ENCODE peak calls at places on chromosomes 12 and 14, in eight cellular contexts. W is tibial nerve, L is pancreas, A is A549, O is tibial artery, C is heart left ventricle, R is HepG2, F is psoas muscle. T is an unnamed sample.

GRCh38 chr12:53071591-53072551 is 7.3 kb downstream of the SPRYD3 start:
- DNase-seq in L (no peak), O (peak), R (no peak), F (peak), A (no peak), C (peak), W (peak), T (no peak)

GRCh38 chr14:31950760-31951637 is 126.1 kb upstream of the ARHGAP5 start:
- DNase-seq in O (no peak), C (peak), R (no peak), W (peak), A (peak), F (peak), L (no peak), T (no peak)

GRCh38 chr12:53500119-53500775 is 836 bp upstream of the TARBP2 start:
- DNase-seq in A (no peak), L (no peak), O (peak), W (peak), C (peak), R (peak), F (peak), T (no peak)

GRCh38 chr14:77320238-77320935 is at the start of gene POMT2:
- DNase-seq in L (peak), C (peak), F (peak), O (peak), W (peak), R (peak), A (peak), T (peak)

GRCh38 chr12:44502681-44503080 is 373.4 kb downstream of the NELL2 start:
- DNase-seq in A (no peak), F (peak), O (no peak), C (no peak), W (no peak), L (peak), R (no peak), T (no peak)

GRCh38 chr14:70823281-70823680 is 14.0 kb upstream of the MAP3K9 start:
- DNase-seq in A (no peak), L (no peak), F (no peak), W (no peak), C (no peak), O (no peak), R (no peak), T (no peak)

GRCh38 chr12:19171731-19172130 is 42.2 kb downstream of the PLEKHA5 start:
- DNase-seq in A (no peak), F (no peak), R (no peak), L (no peak), C (no peak), W (no peak), O (no peak), T (no peak)

GRCh38 chr14:104152246-104152575 is 13.8 kb downstream of the KIF26A start:
- DNase-seq in W (no peak), R (no peak), L (peak), C (no peak), A (no peak), O (no peak), F (no peak), T (no peak)

GRCh38 chr12:130299574-130299973 is 38.1 kb upstream of the PIWIL1 start:
- DNase-seq in A (no peak), F (no peak), O (no peak), C (no peak), W (no peak), R (no peak), L (no peak), T (no peak)

GRCh38 chr12:24109381-24110039 is 160.0 kb upstream of the SOX5 start:
- DNase-seq in O (no peak), C (no peak), L (no peak), F (no peak), A (no peak), W (no peak), R (peak), T (peak)

GRCh38 chr14:71355324-71356201 is 448.3 kb downstream of the PCNX1 start:
- DNase-seq in F (no peak), O (peak), C (no peak), W (peak), A (no peak), L (no peak), R (no peak), T (no peak)

GRCh38 chr14:22333408-22334274 is 255.4 kb downstream of the DAD1 start:
- DNase-seq in W (no peak), R (peak), F (no peak), A (peak), L (no peak), O (no peak), C (no peak), T (no peak)

GRCh38 chr14:33120341-33120740 is 181.7 kb downstream of the NPAS3 start:
- DNase-seq in O (no peak), C (no peak), F (no peak), A (no peak), L (no peak), R (no peak), W (no peak), T (no peak)

GRCh38 chr12:132292328-132293319 is 36.8 kb downstream of the GALNT9 start:
- DNase-seq in R (no peak), O (no peak), F (peak), W (no peak), A (no peak), C (no peak), L (peak), T (no peak)

GRCh38 chr12:116411977-116412376 is 134.5 kb upstream of the MED13L start:
- DNase-seq in A (no peak), F (no peak), O (no peak), W (no peak), R (no peak), C (no peak), L (no peak), T (no peak)

GRCh38 chr14:65222434-65222833 is 120.1 kb upstream of the MAX start:
- DNase-seq in C (peak), R (no peak), L (peak), A (no peak), O (peak), W (no peak), F (peak), T (peak)

GRCh38 chr12:62656576-62657362 is 190.1 kb downstream of the MON2 start:
- DNase-seq in W (no peak), A (no peak), L (no peak), R (no peak), F (no peak), C (no peak), O (no peak), T (no peak)

GRCh38 chr12:77842430-77842829 is 11.7 kb downstream of the NAV3 start:
- DNase-seq in F (no peak), A (no peak), C (no peak), O (no peak), W (no peak), L (no peak), R (peak), T (no peak)

GRCh38 chr12:21416611-21417121 is 20.8 kb upstream of the PYROXD1 start:
- DNase-seq in W (no peak), F (no peak), R (peak), L (no peak), O (no peak), A (no peak), C (no peak), T (no peak)

GRCh38 chr14:100815478-100816285 is 10.2 kb upstream of the MEG3 start:
- DNase-seq in W (no peak), R (peak), C (peak), O (no peak), A (no peak), F (peak), L (no peak), T (no peak)

GRCh38 chr12:89212339-89212771 is 139.9 kb downstream of the DUSP6 start:
- DNase-seq in L (no peak), W (no peak), R (no peak), C (peak), O (no peak), A (no peak), F (peak), T (no peak)

GRCh38 chr14:31842905-31843304 is 234.2 kb upstream of the ARHGAP5 start:
- DNase-seq in C (no peak), F (no peak), R (no peak), L (no peak), O (no peak), A (no peak), W (no peak), T (no peak)

GRCh38 chr14:103007555-103007954 is 49.8 kb downstream of the CDC42BPB start:
- DNase-seq in L (no peak), F (no peak), O (no peak), W (no peak), R (no peak), C (no peak), A (no peak), T (no peak)

GRCh38 chr12:50219544-50219943 is 52.4 kb upstream of the CERS5 start:
- DNase-seq in F (no peak), O (no peak), R (no peak), W (no peak), C (no peak), A (no peak), L (no peak), T (no peak)
- H3K4me3 ChIP-seq in F (peak), O (peak), R (no peak), W (no peak), C (peak), A (no peak), L (no peak), T (no peak)

GRCh38 chr14:75440733-75441474 is 13.1 kb downstream of the JDP2 start:
- DNase-seq in W (peak), F (peak), O (peak), R (no peak), L (peak), C (peak), A (no peak), T (no peak)

GRCh38 chr14:75442166-75442565 is 14.3 kb downstream of the JDP2 start:
- DNase-seq in O (no peak), A (no peak), R (no peak), C (no peak), F (no peak), L (no peak), W (no peak), T (no peak)

GRCh38 chr14:75443203-75443969 is 15.6 kb downstream of the JDP2 start:
- DNase-seq in C (no peak), O (no peak), W (no peak), R (no peak), A (no peak), F (no peak), L (no peak), T (no peak)

GRCh38 chr14:75442642-75443041 is 14.8 kb downstream of the JDP2 start:
- DNase-seq in O (no peak), W (no peak), A (no peak), F (no peak), L (no peak), R (no peak), C (no peak), T (no peak)

GRCh38 chr14:75441731-75442130 is 13.9 kb downstream of the JDP2 start:
- DNase-seq in C (no peak), A (no peak), F (no peak), W (no peak), L (no peak), R (no peak), O (no peak), T (no peak)
- H3K4me3 ChIP-seq in C (no peak), A (no peak), F (no peak), W (no peak), L (no peak), R (no peak), O (no peak), T (no peak)

DNA sequence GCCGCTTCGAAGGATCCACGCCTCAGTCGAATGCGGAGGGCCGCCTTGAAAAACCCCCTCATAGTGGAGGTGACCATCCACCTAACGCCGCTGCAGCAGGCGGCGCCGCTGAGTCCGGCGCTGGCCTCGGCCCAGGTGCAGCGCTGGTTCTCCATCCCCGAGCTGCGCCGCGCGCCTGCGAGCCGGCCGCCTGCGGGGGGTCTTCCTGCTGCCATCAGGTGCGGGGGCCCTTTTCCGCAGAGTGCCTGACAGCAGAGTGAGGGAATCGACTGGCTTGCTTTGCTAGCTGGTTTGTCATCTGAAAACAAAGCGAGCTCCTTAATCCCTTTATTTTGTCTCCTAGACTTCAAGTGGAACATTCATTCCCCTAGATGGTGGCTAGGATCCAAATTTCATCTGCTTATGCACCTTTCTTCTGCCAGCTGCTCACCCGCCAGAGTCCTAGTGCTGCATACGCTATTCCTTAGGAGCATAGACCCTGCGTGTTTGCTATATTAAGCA is 10.4 kb upstream of the DNAL1 start:
- DNase-seq in R (no peak), L (no peak), O (no peak), C (peak), F (peak), W (no peak), A (no peak), T (no peak)
- H3K4me3 ChIP-seq in R (no peak), L (peak), O (peak), C (peak), F (peak), W (peak), A (no peak), T (no peak)

GRCh38 chr12:75977952-75978671 is 53.5 kb downstream of the PHLDA1 start:
- DNase-seq in C (peak), R (peak), L (no peak), A (peak), O (peak), W (peak), F (no peak), T (no peak)

GRCh38 chr12:75976913-75977312 is 54.7 kb downstream of the PHLDA1 start:
- DNase-seq in R (no peak), L (no peak), C (no peak), O (no peak), W (no peak), A (no peak), F (no peak), T (no peak)

GRCh38 chr12:75976113-75976512 is 55.5 kb downstream of the PHLDA1 start:
- DNase-seq in C (no peak), R (no peak), W (no peak), O (no peak), L (no peak), F (no peak), A (no peak), T (no peak)

GRCh38 chr12:75978677-75979076 is 52.9 kb downstream of the PHLDA1 start:
- DNase-seq in A (no peak), L (no peak), W (no peak), R (no peak), F (no peak), C (no peak), O (no peak), T (no peak)

GRCh38 chr12:75977590-75977951 is 54.0 kb downstream of the PHLDA1 start:
- DNase-seq in R (no peak), O (no peak), C (no peak), A (no peak), F (no peak), W (no peak), L (no peak), T (no peak)
- H3K4me3 ChIP-seq in R (no peak), O (no peak), C (no peak), A (no peak), F (no peak), W (no peak), L (no peak), T (no peak)

GRCh38 chr12:6452908-6453630 is 1.2 kb downstream of the TAPBPL start:
- DNase-seq in R (no peak), O (no peak), A (no peak), C (peak), W (no peak), L (no peak), F (no peak), T (no peak)
- H3K4me3 ChIP-seq in R (peak), O (peak), A (no peak), C (peak), W (peak), L (no peak), F (peak), T (peak)

DNA sequence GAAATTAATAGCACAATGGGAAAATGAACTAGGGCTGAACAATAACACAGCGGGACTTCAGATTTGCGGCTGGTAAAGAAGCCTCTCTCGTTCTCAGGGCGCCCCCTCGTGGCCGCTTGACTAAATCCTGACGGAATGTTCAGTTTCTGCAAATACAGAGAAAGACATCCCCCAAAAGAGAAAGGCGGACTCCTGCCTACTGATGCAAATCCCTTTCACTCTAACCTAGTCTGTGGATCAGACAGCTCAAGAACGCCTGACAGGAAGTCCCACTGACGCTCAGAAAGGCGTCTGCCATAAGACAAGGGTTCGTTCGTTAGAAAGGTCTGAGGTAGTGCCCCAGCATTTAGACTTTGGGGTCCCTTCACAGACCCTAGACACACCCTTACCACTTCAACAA is 2.5 kb downstream of the NUAK1 start:
- DNase-seq in L (peak), R (peak), A (peak), F (peak), W (peak), O (peak), C (peak), T (peak)
- H3K4me3 ChIP-seq in L (no peak), R (no peak), A (peak), F (peak), W (peak), O (peak), C (peak), T (no peak)

GRCh38 chr12:120797677-120798642 is 72.3 kb downstream of the ACADS start:
- DNase-seq in L (no peak), W (no peak), O (no peak), F (no peak), C (no peak), R (no peak), A (no peak), T (no peak)
- H3K4me3 ChIP-seq in L (no peak), W (no peak), O (no peak), F (no peak), C (no peak), R (no peak), A (no peak), T (no peak)

DNA sequence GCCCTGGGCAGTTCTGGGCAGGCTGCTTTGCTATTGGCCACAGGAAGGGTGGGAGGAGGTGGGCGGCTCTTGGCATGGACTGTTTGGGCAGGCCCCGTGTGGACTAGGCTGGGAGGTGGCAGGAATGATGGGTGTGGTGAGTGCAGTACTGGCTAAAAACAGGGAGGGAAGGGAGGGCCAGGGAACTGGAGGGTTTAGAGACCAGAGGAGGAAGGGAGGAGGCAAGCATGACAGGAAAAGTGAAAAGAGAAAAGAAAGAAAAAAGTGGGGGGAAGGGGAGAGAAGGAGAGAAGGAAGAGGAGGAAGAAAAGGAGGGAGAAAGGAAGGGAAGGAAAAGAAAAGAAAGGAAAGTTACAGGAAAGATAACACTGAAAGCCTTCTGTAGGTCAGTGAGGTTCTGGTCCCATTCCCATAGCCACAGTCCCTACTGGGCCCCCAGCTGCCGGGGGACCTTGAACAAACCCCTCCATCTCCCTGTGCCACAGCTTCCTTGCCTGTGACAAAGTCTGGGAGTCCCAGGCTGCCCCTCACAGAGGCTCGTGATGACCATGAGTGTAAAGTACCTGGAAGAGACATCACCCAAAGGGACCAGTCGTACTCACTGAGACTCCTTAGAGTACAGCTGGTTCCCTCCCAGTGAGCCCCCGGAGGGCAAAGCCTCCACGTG is 1.1 kb upstream of the C14orf132 start:
- DNase-seq in A (peak), O (peak), C (peak), R (no peak), F (peak), L (no peak), W (no peak), T (no peak)
- H3K4me3 ChIP-seq in A (peak), O (no peak), C (peak), R (no peak), F (no peak), L (no peak), W (no peak), T (no peak)